ENCODE peak calls at places on chromosomes 2 and 18, in seven cellular contexts. A, F, U, R, J, E and G are unnamed samples.

GRCh38 chr18:54284967-54285785 is 15.9 kb downstream of the POLI start:
- DNase-seq in R (peak), F (no peak), E (peak), A (no peak), U (no peak), J (no peak), G (no peak)

GRCh38 chr18:24014062-24014985 is at the start of gene TTC39C:
- DNase-seq in U (peak), E (peak), F (peak), R (peak), J (peak), A (peak), G (peak)

GRCh38 chr2:27379840-27380625 is 501 bp downstream of the ZNF513 start:
- DNase-seq in U (peak), E (peak), A (no peak), R (peak), F (peak), J (peak), G (no peak)

GRCh38 chr2:165535443-165535842 is 65.9 kb downstream of the CSRNP3 start:
- DNase-seq in R (no peak), F (no peak), E (no peak), A (no peak), J (no peak), U (no peak), G (no peak)

GRCh38 chr2:127218843-127219715 is 1.0 kb downstream of the CYP27C1 start:
- DNase-seq in E (no peak), A (no peak), J (no peak), R (no peak), F (peak), U (peak), G (peak)

GRCh38 chr2:130890941-130891669 is 54.4 kb downstream of the ARHGEF4 start:
- DNase-seq in R (no peak), A (no peak), F (no peak), U (no peak), J (no peak), E (peak), G (no peak)

GRCh38 chr2:8406271-8406670 is 275.6 kb upstream of the ID2 start:
- DNase-seq in A (no peak), J (no peak), R (no peak), F (no peak), E (no peak), U (no peak), G (no peak)

GRCh38 chr18:48024009-48024512 is 93.6 kb upstream of the SMAD2 start:
- DNase-seq in R (no peak), E (no peak), U (no peak), J (no peak), F (no peak), A (no peak), G (no peak)

GRCh38 chr2:180394305-180394704 is 387.2 kb upstream of the CWC22 start:
- DNase-seq in F (no peak), U (no peak), A (no peak), J (no peak), R (no peak), E (no peak), G (no peak)

GRCh38 chr2:62564380-62565137 is 58.6 kb upstream of the TMEM17 start:
- DNase-seq in J (no peak), F (no peak), U (no peak), E (no peak), A (no peak), R (no peak), G (no peak)

GRCh38 chr2:181438298-181438697 is 18.9 kb upstream of the ITGA4 start:
- DNase-seq in F (no peak), E (peak), J (peak), U (no peak), A (peak), R (peak), G (no peak)

GRCh38 chr18:56314396-56314795 is 324.0 kb downstream of the TXNL1 start:
- DNase-seq in R (no peak), F (no peak), U (no peak), A (no peak), J (no peak), E (no peak), G (no peak)

GRCh38 chr2:16950436-16950835 is 284.8 kb upstream of the CYRIA start:
- DNase-seq in A (no peak), F (no peak), U (no peak), J (no peak), E (no peak), R (no peak), G (no peak)

GRCh38 chr2:219002395-219003266 is 9.4 kb upstream of the CRYBA2 start:
- DNase-seq in U (peak), J (no peak), R (peak), E (peak), A (peak), F (peak), G (peak)

GRCh38 chr2:150520887-150521664 is 33.6 kb upstream of the RND3 start:
- DNase-seq in F (no peak), E (peak), A (no peak), U (no peak), R (no peak), J (no peak), G (no peak)

GRCh38 chr2:197416268-197416667 is 18.6 kb downstream of the SF3B1 start:
- DNase-seq in E (no peak), F (no peak), J (no peak), R (no peak), A (no peak), U (no peak), G (no peak)

GRCh38 chr2:196166876-196167275 is 4.5 kb downstream of the STK17B start:
- DNase-seq in R (peak), E (peak), U (no peak), A (no peak), F (no peak), J (no peak), G (no peak)

GRCh38 chr2:15435474-15435873 is 125.7 kb downstream of the NBAS start:
- DNase-seq in E (no peak), F (no peak), A (no peak), R (no peak), U (no peak), J (no peak), G (no peak)

GRCh38 chr2:150417278-150417677 is 70.2 kb downstream of the RND3 start:
- DNase-seq in F (no peak), E (no peak), A (no peak), U (no peak), J (no peak), R (no peak), G (no peak)

GRCh38 chr2:20512061-20512605 is 65.3 kb downstream of the RHOB start:
- DNase-seq in R (no peak), A (no peak), E (no peak), F (no peak), U (no peak), J (no peak), G (no peak)

GRCh38 chr18:55096261-55097026 is 137.2 kb upstream of the CCDC68 start:
- DNase-seq in R (peak), J (peak), E (peak), U (peak), A (peak), F (peak), G (peak)

GRCh38 chr2:227720680-227721079 is 2.9 kb upstream of the SLC19A3 start:
- DNase-seq in A (no peak), J (no peak), F (no peak), R (no peak), E (no peak), U (no peak), G (no peak)

GRCh38 chr2:239955989-239956817 is 68.9 kb downstream of the NDUFA10 start:
- DNase-seq in A (no peak), F (no peak), J (no peak), R (no peak), U (no peak), E (no peak), G (no peak)

GRCh38 chr2:224469374-224469964 is 67.6 kb upstream of the FAM124B start:
- DNase-seq in E (no peak), R (no peak), J (no peak), F (no peak), U (no peak), A (no peak), G (no peak)

GRCh38 chr18:57666818-57667497 is 45.3 kb upstream of the NARS1 start:
- DNase-seq in A (no peak), F (no peak), R (no peak), E (no peak), U (peak), J (no peak), G (no peak)

GRCh38 chr2:97908208-97908676 is 87.5 kb downstream of the TMEM131 start:
- DNase-seq in J (no peak), R (no peak), F (no peak), A (no peak), U (no peak), E (no peak), G (no peak)

GRCh38 chr2:212537311-212538155 is 1.1 kb downstream of the ERBB4 start:
- DNase-seq in R (no peak), E (peak), F (peak), A (no peak), U (peak), J (no peak), G (peak)

GRCh38 chr2:66430195-66430905 is 4.6 kb upstream of the MEIS1 start:
- DNase-seq in F (no peak), A (no peak), U (no peak), E (no peak), R (no peak), J (no peak), G (no peak)

GRCh38 chr2:26484579-26484978 is 6.7 kb upstream of the OTOF start:
- DNase-seq in J (no peak), A (no peak), E (no peak), R (no peak), F (no peak), U (no peak), G (no peak)

GRCh38 chr2:216519154-216519762 is 20.6 kb downstream of the RPL37A start:
- DNase-seq in J (peak), U (peak), A (peak), R (peak), E (peak), F (peak), G (peak)

GRCh38 chr2:98793275-98793674 is 62.3 kb upstream of the MGAT4A start:
- DNase-seq in J (no peak), A (no peak), E (peak), U (no peak), F (no peak), R (no peak), G (no peak)

GRCh38 chr2:21020031-21020667 is 23.7 kb downstream of the APOB start:
- DNase-seq in E (no peak), A (no peak), R (no peak), F (no peak), U (no peak), J (no peak), G (no peak)

GRCh38 chr2:28431741-28432140 is 39.1 kb downstream of the FOSL2 start:
- DNase-seq in J (no peak), E (no peak), A (no peak), R (no peak), F (no peak), U (no peak), G (no peak)

GRCh38 chr2:362924-363323 is 75.0 kb upstream of the ALKAL2 start:
- DNase-seq in F (no peak), R (no peak), A (no peak), E (no peak), U (no peak), J (no peak), G (no peak)
- H2AFZ ChIP-seq in F (no peak), R (no peak), A (no peak), E (no peak), U (no peak), J (no peak), G (no peak)

GRCh38 chr18:75364512-75364911 is 63.0 kb downstream of the SMIM21 start:
- DNase-seq in U (no peak), A (no peak), F (no peak), E (no peak), R (no peak), J (no peak), G (no peak)

GRCh38 chr18:75363446-75364225 is 63.9 kb downstream of the SMIM21 start:
- DNase-seq in A (no peak), R (no peak), F (no peak), J (no peak), E (no peak), U (no peak), G (no peak)

GRCh38 chr18:75365230-75365629 is 62.3 kb downstream of the SMIM21 start:
- DNase-seq in R (no peak), E (no peak), U (no peak), J (no peak), A (no peak), F (no peak), G (no peak)

GRCh38 chr18:75369026-75369425 is 58.5 kb downstream of the SMIM21 start:
- DNase-seq in E (no peak), A (no peak), R (no peak), U (no peak), J (no peak), F (no peak), G (no peak)

DNA sequence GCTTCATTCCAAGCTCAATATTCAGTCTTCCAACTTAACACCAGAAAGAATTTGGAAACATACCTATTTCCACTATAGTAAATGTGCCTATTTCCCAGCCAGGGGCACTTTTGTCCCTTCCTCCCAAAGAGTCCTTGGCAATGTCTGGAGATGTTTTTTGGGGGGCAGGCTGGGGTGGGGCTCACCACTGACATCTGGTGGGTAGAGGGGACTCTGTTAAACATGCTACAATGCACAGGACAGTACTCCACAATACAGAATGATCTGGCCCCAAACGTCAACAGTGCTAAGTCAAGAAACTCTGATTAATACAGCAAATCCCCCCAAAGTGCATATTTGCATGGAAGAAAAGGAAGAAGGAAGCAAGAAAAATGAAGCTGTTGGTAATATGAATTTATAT is 61.7 kb downstream of the SMIM21 start:
- DNase-seq in R (no peak), J (no peak), A (no peak), U (no peak), F (no peak), E (no peak), G (no peak)
- TF ChIP-seq CTCF in R (no peak), J (peak), A (no peak), U (no peak), F (no peak), E (no peak), G (no peak)

DNA sequence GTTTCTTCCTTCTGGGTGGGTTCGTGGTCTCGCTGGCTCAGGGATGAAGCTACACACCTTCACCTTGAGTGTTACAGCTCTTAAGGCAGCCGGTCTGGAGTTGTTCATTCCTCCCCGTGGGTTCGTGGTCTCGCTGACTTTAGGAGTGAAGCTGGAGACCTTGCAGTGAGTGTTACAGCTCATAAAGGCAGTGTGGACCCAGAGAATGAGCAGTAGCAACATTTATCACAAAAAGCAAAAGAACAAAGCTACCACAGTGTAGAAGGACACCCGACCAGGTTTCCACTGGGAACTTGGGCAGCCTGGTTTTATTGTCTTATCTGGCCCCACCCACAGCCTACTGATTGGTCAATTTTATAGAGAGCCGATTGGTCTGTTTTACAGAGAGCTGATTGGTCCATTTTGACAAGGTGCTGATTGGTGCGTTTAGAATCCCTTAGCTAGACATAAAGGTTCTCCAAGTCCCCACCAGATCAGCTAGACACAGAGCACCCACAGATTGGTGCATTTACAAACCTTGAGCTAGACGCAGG is 20.2 kb upstream of the ROCK1 start:
- DNase-seq in E (no peak), F (no peak), J (no peak), U (no peak), A (no peak), R (no peak), G (no peak)
- TF ChIP-seq EZH2phosphoT487 in E (no peak), F (no peak), J (no peak), U (no peak), A (no peak), R (no peak), G (no peak)

GRCh38 chr2:187228986-187229385 is 219.1 kb downstream of the CALCRL start:
- DNase-seq in U (no peak), R (no peak), A (no peak), J (no peak), F (no peak), E (no peak), G (no peak)

GRCh38 chr2:187232749-187233148 is 215.3 kb downstream of the CALCRL start:
- DNase-seq in A (no peak), R (no peak), J (no peak), E (no peak), U (no peak), F (no peak), G (no peak)

GRCh38 chr2:187230088-187230487 is 218.0 kb downstream of the CALCRL start:
- DNase-seq in U (no peak), R (no peak), E (no peak), J (no peak), A (no peak), F (no peak), G (no peak)

GRCh38 chr2:187233811-187234210 is 214.2 kb downstream of the CALCRL start:
- DNase-seq in J (no peak), A (no peak), E (peak), U (no peak), R (no peak), F (no peak), G (no peak)
- H2AFZ ChIP-seq in J (no peak), A (no peak), E (no peak), U (no peak), R (no peak), F (no peak), G (no peak)